ENCODE peak calls at places on chromosomes 13 and 19, in six cellular contexts. R is cardiac muscle cell; P is K562; Z is H7; W is CD4-positive, CD25-positive, alpha-beta regulatory T cell; Y is kidney. X is an unnamed sample.

GRCh38 chr13:38686635-38687245 is at the start of gene FREM2:
- DNase-seq in R (peak), P (no peak), Z (peak), W (no peak), Y (peak), X (peak)

GRCh38 chr13:65789815-65790214 is 1440.3 kb downstream of the PCDH9 start:
- DNase-seq in R (no peak), P (no peak), Z (no peak), W (no peak), Y (no peak), X (no peak)

GRCh38 chr13:114311908-114312307 is 2.4 kb upstream of the CHAMP1 start:
- DNase-seq in R (no peak), P (no peak), Z (no peak), W (no peak), Y (no peak), X (no peak)

GRCh38 chr13:24271611-24272451 is 37.5 kb upstream of the C1QTNF9 start:
- DNase-seq in R (no peak), P (no peak), Z (no peak), W (peak), Y (peak), X (peak)

GRCh38 chr19:40413291-40413994 is at the start of gene PRX:
- DNase-seq in R (peak), P (peak), Z (peak), W (no peak), Y (no peak), X (peak)

GRCh38 chr13:25455146-25455545 is 83.4 kb downstream of the ATP8A2 start:
- DNase-seq in R (no peak), P (no peak), Z (no peak), W (no peak), Y (no peak), X (no peak)

GRCh38 chr13:39397866-39398265 is 205.1 kb downstream of the LHFPL6 start:
- DNase-seq in R (no peak), P (no peak), Z (no peak), W (no peak), Y (no peak), X (no peak)

GRCh38 chr13:46361535-46361934 is 25.5 kb downstream of the RUBCNL start:
- DNase-seq in R (no peak), P (no peak), Z (no peak), W (no peak), Y (no peak), X (no peak)

GRCh38 chr19:16527971-16528521 is 14.2 kb downstream of the CHERP start:
- DNase-seq in R (peak), P (peak), Z (peak), W (no peak), Y (no peak), X (peak)

GRCh38 chr13:34588362-34588761 is 353.7 kb upstream of the NBEA start:
- DNase-seq in R (no peak), P (no peak), Z (no peak), W (no peak), Y (no peak), X (no peak)

GRCh38 chr13:33722216-33722900 is 95.6 kb upstream of the RFC3 start:
- DNase-seq in R (no peak), P (no peak), Z (no peak), W (no peak), Y (no peak), X (no peak)

GRCh38 chr13:98613591-98613990 is 36.7 kb upstream of the STK24 start:
- DNase-seq in R (no peak), P (no peak), Z (no peak), W (no peak), Y (no peak), X (no peak)

GRCh38 chr19:8615813-8616596 is 5.5 kb upstream of the ADAMTS10 start:
- DNase-seq in R (peak), P (peak), Z (peak), W (peak), Y (no peak), X (peak)

GRCh38 chr13:101535192-101535746 is 82.8 kb downstream of the ITGBL1 start:
- DNase-seq in R (no peak), P (no peak), Z (no peak), W (no peak), Y (no peak), X (no peak)

GRCh38 chr19:12596485-12596884 is 14.1 kb downstream of the ZNF490 start:
- DNase-seq in R (no peak), P (no peak), Z (no peak), W (no peak), Y (no peak), X (no peak)

GRCh38 chr13:29472317-29472961 is 123.0 kb downstream of the SLC7A1 start:
- DNase-seq in R (peak), P (peak), Z (peak), W (peak), Y (no peak), X (peak)

GRCh38 chr13:51269039-51269438 is 46.8 kb downstream of the FAM124A start:
- DNase-seq in R (no peak), P (no peak), Z (no peak), W (no peak), Y (no peak), X (no peak)

GRCh38 chr13:81927347-81927746 is 1586.4 kb upstream of the SPRY2 start:
- DNase-seq in R (peak), P (no peak), Z (no peak), W (no peak), Y (no peak), X (peak)

DNA sequence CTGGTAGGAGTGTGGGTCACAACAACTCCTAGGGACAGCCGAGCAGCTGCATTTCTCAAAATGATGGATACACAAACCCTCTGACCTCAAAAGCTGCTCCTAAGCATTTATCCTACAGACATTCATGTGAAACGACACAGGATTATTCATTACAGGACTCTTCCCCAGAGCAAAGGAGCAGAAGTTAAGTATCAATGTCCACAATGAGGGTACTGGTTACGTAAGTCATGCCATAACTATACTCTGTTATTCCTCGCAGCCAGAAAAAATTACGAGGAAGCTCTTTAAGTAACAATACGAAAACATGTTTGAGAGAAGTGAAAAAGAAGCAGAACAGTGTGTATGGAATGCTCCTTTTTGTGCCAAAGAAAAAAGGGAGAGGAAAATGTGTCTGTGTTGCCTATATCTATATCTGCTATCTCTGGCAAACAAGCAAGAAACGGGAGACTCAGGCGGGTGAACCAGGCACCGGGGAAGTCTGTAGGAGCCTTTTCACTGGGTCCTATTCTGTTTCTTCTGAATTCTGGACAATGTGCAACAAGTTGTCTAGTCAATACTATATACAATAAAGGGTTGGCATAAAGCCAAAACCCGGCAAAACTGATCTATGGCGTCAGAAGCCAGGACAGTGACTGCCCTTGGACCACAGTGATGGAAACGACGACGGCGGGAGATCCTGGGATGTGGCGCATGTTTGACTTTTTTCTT is 1.3 kb downstream of the ISOC2 start:
- DNase-seq in R (no peak), P (no peak), Z (no peak), W (no peak), Y (no peak), X (no peak)
- H3K4me3 ChIP-seq in R (peak), P (peak), Z (peak), W (no peak), Y (peak), X (peak)

GRCh38 chr13:97359181-97360057 is 74.5 kb upstream of the RAP2A start:
- DNase-seq in R (peak), P (peak), Z (peak), W (peak), Y (no peak), X (peak)
- H3K4me3 ChIP-seq in R (no peak), P (no peak), Z (no peak), W (no peak), Y (no peak), X (no peak)

GRCh38 chr19:47132522-47132852 is 1.9 kb downstream of the SAE1 start:
- DNase-seq in R (no peak), P (no peak), Z (no peak), W (no peak), Y (no peak), X (no peak)

GRCh38 chr19:47133021-47133471 is 2.4 kb downstream of the SAE1 start:
- DNase-seq in R (no peak), P (no peak), Z (no peak), W (no peak), Y (no peak), X (no peak)

GRCh38 chr19:47130589-47131168 is at the start of gene SAE1:
- DNase-seq in R (peak), P (peak), Z (peak), W (peak), Y (peak), X (peak)

GRCh38 chr19:47135156-47135555 is 4.5 kb downstream of the SAE1 start:
- DNase-seq in R (no peak), P (no peak), Z (no peak), W (no peak), Y (no peak), X (no peak)

GRCh38 chr19:47134533-47134932 is 3.9 kb downstream of the SAE1 start:
- DNase-seq in R (no peak), P (no peak), Z (no peak), W (no peak), Y (no peak), X (no peak)
- H3K4me3 ChIP-seq in R (no peak), P (no peak), Z (no peak), W (peak), Y (no peak), X (peak)

DNA sequence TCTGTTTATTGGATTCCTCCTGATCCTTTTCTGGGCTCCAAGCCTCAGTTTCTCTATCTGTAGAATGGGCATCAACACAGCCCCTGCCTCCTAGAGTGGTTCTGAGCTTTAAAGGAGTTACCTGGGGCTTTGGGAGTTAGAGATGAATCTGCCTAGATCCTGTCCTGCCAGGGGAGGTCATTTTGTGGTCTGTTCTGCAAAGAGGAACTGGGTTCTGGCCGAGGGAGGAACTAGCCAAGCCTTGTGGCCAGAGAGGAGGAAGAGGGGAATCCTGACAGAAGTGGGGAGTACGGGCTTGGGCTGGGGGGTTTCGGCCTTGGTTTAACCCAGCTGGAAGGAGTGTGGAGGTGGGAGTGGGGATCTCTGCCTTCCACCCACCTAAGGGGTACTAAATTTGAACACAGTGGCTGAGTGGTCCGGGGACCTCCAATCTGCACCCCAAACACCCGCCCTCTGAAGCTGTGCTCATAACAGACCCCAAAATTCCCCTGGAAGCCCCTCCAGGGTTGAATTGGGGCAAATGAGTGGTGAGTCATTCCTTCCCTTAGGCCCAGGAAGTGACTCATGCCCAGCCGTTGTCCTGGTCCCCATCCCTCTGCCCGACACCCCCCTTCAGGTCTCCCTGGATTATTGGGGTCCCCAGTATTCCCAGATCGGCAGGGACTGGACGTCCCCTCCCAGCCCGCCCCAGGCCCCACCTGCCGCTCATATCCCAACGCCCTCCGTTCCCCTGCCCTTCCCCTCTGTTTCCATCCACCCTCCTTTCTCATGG is 2.8 kb downstream of the ADGRE5 start:
- DNase-seq in R (no peak), P (peak), Z (peak), W (peak), Y (no peak), X (no peak)
- H3K4me3 ChIP-seq in R (no peak), P (peak), Z (no peak), W (peak), Y (peak), X (no peak)

GRCh38 chr19:53882391-53883050 is 524 bp downstream of the PRKCG start:
- DNase-seq in R (no peak), P (no peak), Z (peak), W (no peak), Y (no peak), X (no peak)
- H3K4me3 ChIP-seq in R (peak), P (peak), Z (peak), W (no peak), Y (no peak), X (peak)

DNA sequence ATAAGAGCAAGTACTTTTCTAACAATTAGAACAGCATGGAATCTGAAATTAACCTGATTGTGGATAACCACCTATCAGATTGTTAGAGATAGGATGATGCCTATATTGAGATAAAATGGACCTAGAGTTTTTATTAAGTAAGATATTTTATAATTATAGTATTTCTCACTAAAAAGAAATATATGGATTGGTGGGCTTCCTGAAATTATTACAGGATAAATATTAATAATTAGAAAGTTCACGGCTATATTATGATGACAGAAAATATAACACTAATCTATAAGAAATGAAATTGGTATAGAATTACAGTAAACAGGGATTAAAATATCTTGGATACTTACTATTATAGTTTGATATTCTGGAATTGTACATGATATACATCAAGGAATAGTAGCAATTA is 378.0 kb upstream of the SPRY2 start:
- DNase-seq in R (no peak), P (no peak), Z (no peak), W (no peak), Y (no peak), X (no peak)
- H3K4me3 ChIP-seq in R (no peak), P (no peak), Z (no peak), W (no peak), Y (no peak), X (no peak)